ENCODE peak calls at places on chromosomes 16 and 17, in nine cellular contexts. One of them, this sample, is unnamed.

GRCh38 chr17:50961282-50962220 is 95.4 kb upstream of the TOB1 start:
- DNase-seq in transverse colon: no peak
- DNase-seq in uterus: no peak
- DNase-seq in colonic mucosa: no peak
- DNase-seq in fibroblast of lung: no peak
- DNase-seq in cardiac muscle cell: no peak
- DNase-seq in GM23338: no peak
- DNase-seq in breast epithelium: no peak
- DNase-seq in mucosa of descending colon: no peak
- DNase-seq in this sample: no peak

GRCh38 chr17:65918921-65919546 is 272.9 kb downstream of the CEP112 start:
- DNase-seq in mucosa of descending colon: no peak
- DNase-seq in breast epithelium: no peak
- DNase-seq in uterus: no peak
- DNase-seq in fibroblast of lung: no peak
- DNase-seq in cardiac muscle cell: peak; percentile 17
- DNase-seq in GM23338: peak; percentile 50
- DNase-seq in colonic mucosa: no peak
- DNase-seq in transverse colon: no peak
- DNase-seq in this sample: no peak

GRCh38 chr17:5241861-5242671 is 7.4 kb upstream of the SCIMP start:
- DNase-seq in breast epithelium: no peak
- DNase-seq in uterus: no peak
- DNase-seq in transverse colon: peak; percentile 27
- DNase-seq in colonic mucosa: peak; percentile 52
- DNase-seq in fibroblast of lung: no peak
- DNase-seq in mucosa of descending colon: peak; percentile 49
- DNase-seq in GM23338: no peak
- DNase-seq in cardiac muscle cell: no peak
- DNase-seq in this sample: peak; percentile 58

GRCh38 chr16:27434141-27435051 is 32.4 kb downstream of the IL21R start:
- DNase-seq in breast epithelium: peak; percentile 14
- DNase-seq in mucosa of descending colon: no peak
- DNase-seq in GM23338: no peak
- DNase-seq in colonic mucosa: peak; percentile 10
- DNase-seq in cardiac muscle cell: no peak
- DNase-seq in fibroblast of lung: no peak
- DNase-seq in transverse colon: no peak
- DNase-seq in uterus: peak; percentile 1
- DNase-seq in this sample: no peak

GRCh38 chr17:63275318-63275967 is 170.7 kb downstream of the CYB561 start:
- DNase-seq in cardiac muscle cell: peak; percentile 96
- DNase-seq in mucosa of descending colon: no peak
- DNase-seq in uterus: no peak
- DNase-seq in breast epithelium: no peak
- DNase-seq in fibroblast of lung: peak; percentile 99
- DNase-seq in transverse colon: no peak
- DNase-seq in GM23338: no peak
- DNase-seq in colonic mucosa: no peak
- DNase-seq in this sample: no peak

GRCh38 chr17:60392845-60393702 is 1.1 kb upstream of the USP32 start:
- DNase-seq in transverse colon: peak; percentile 59
- DNase-seq in uterus: peak; percentile 31
- DNase-seq in GM23338: peak; percentile 26
- DNase-seq in mucosa of descending colon: peak; percentile 83
- DNase-seq in cardiac muscle cell: peak; percentile 80
- DNase-seq in breast epithelium: peak; percentile 33
- DNase-seq in colonic mucosa: peak; percentile 74
- DNase-seq in fibroblast of lung: peak; percentile 73
- DNase-seq in this sample: peak; percentile 4

GRCh38 chr16:78684040-78684611 is 584.7 kb downstream of the WWOX start:
- DNase-seq in transverse colon: peak; percentile 28
- DNase-seq in GM23338: no peak
- DNase-seq in cardiac muscle cell: peak; percentile 97
- DNase-seq in fibroblast of lung: peak; percentile 93
- DNase-seq in breast epithelium: no peak
- DNase-seq in uterus: peak; percentile 85
- DNase-seq in mucosa of descending colon: no peak
- DNase-seq in colonic mucosa: peak; percentile 30
- DNase-seq in this sample: no peak

GRCh38 chr16:50613281-50613991 is 65.2 kb downstream of the NKD1 start:
- DNase-seq in cardiac muscle cell: peak; percentile 93
- DNase-seq in breast epithelium: no peak
- DNase-seq in transverse colon: no peak
- DNase-seq in mucosa of descending colon: peak; percentile 36
- DNase-seq in colonic mucosa: no peak
- DNase-seq in GM23338: no peak
- DNase-seq in fibroblast of lung: no peak
- DNase-seq in uterus: peak; percentile 80
- DNase-seq in this sample: no peak

GRCh38 chr16:56814537-56815432 is 50.2 kb upstream of the SLC12A3 start:
- DNase-seq in mucosa of descending colon: no peak
- DNase-seq in uterus: no peak
- DNase-seq in breast epithelium: peak; percentile 38
- DNase-seq in cardiac muscle cell: peak; percentile 17
- DNase-seq in fibroblast of lung: peak; percentile 56
- DNase-seq in transverse colon: no peak
- DNase-seq in GM23338: no peak
- DNase-seq in colonic mucosa: no peak
- DNase-seq in this sample: no peak

GRCh38 chr16:8866118-8866883 is 2.5 kb downstream of the CARHSP1 start:
- DNase-seq in breast epithelium: no peak
- DNase-seq in transverse colon: peak; percentile 54
- DNase-seq in colonic mucosa: peak; percentile 69
- DNase-seq in cardiac muscle cell: peak; percentile 77
- DNase-seq in mucosa of descending colon: peak; percentile 53
- DNase-seq in uterus: peak; percentile 59
- DNase-seq in GM23338: peak; percentile 97
- DNase-seq in fibroblast of lung: peak; percentile 31
- DNase-seq in this sample: no peak

GRCh38 chr17:77449908-77450741 is 309.4 kb downstream of the SEC14L1 start:
- DNase-seq in colonic mucosa: peak; percentile 87
- DNase-seq in transverse colon: peak; percentile 80
- DNase-seq in GM23338: peak; percentile 62
- DNase-seq in mucosa of descending colon: peak; percentile 81
- DNase-seq in breast epithelium: no peak
- DNase-seq in uterus: peak; percentile 90
- DNase-seq in fibroblast of lung: peak; percentile 57
- DNase-seq in cardiac muscle cell: peak; percentile 86
- DNase-seq in this sample: peak; percentile 50

GRCh38 chr16:78140818-78141466 is 41.5 kb downstream of the WWOX start:
- DNase-seq in uterus: no peak
- DNase-seq in breast epithelium: no peak
- DNase-seq in fibroblast of lung: no peak
- DNase-seq in mucosa of descending colon: no peak
- DNase-seq in cardiac muscle cell: no peak
- DNase-seq in colonic mucosa: no peak
- DNase-seq in transverse colon: no peak
- DNase-seq in GM23338: peak; percentile 7
- DNase-seq in this sample: no peak

GRCh38 chr17:38885728-38886642 is 16.1 kb downstream of the LASP1 start:
- DNase-seq in colonic mucosa: no peak
- DNase-seq in fibroblast of lung: peak; percentile 60
- DNase-seq in mucosa of descending colon: no peak
- DNase-seq in breast epithelium: no peak
- DNase-seq in cardiac muscle cell: peak; percentile 46
- DNase-seq in uterus: no peak
- DNase-seq in transverse colon: no peak
- DNase-seq in GM23338: peak; percentile 78
- DNase-seq in this sample: no peak
- H3K4me1 ChIP-seq in colonic mucosa: peaks cover 35% of the 10 kb centered on the region
- H3K4me1 ChIP-seq in fibroblast of lung: peaks cover 39% of the 10 kb centered on the region
- H3K4me1 ChIP-seq in mucosa of descending colon: peaks cover 60% of the 10 kb centered on the region
- H3K4me1 ChIP-seq in breast epithelium: no peaks in the 10 kb centered on the region
- H3K4me1 ChIP-seq in cardiac muscle cell: peaks cover 32% of the 10 kb centered on the region
- H3K4me1 ChIP-seq in uterus: peaks cover 31% of the 10 kb centered on the region
- H3K4me1 ChIP-seq in transverse colon: peaks cover 64% of the 10 kb centered on the region
- H3K4me1 ChIP-seq in GM23338: peaks cover 56% of the 10 kb centered on the region
- H3K4me1 ChIP-seq in this sample: peaks cover 86% of the 10 kb centered on the region

GRCh38 chr16:3186946-3187690 is 886 bp upstream of the OR1F1 start:
- DNase-seq in breast epithelium: no peak
- DNase-seq in cardiac muscle cell: no peak
- DNase-seq in mucosa of descending colon: no peak
- DNase-seq in fibroblast of lung: no peak
- DNase-seq in GM23338: no peak
- DNase-seq in transverse colon: no peak
- DNase-seq in colonic mucosa: no peak
- DNase-seq in uterus: no peak
- DNase-seq in this sample: no peak
- H3K4me3 ChIP-seq in breast epithelium: no peak overlapping the region
- H3K4me3 ChIP-seq in cardiac muscle cell: no peak overlapping the region
- H3K4me3 ChIP-seq in mucosa of descending colon: no peak overlapping the region
- H3K4me3 ChIP-seq in fibroblast of lung: no peak overlapping the region
- H3K4me3 ChIP-seq in GM23338: peak overlapping the region; percentile 99
- H3K4me3 ChIP-seq in transverse colon: no peak overlapping the region
- H3K4me3 ChIP-seq in colonic mucosa: no peak overlapping the region
- H3K4me3 ChIP-seq in uterus: no peak overlapping the region
- H3K4me3 ChIP-seq in this sample: no peak overlapping the region

GRCh38 chr16:67534420-67534819 is 5.8 kb downstream of the RIPOR1 start:
- DNase-seq in fibroblast of lung: no peak
- DNase-seq in colonic mucosa: no peak
- DNase-seq in mucosa of descending colon: no peak
- DNase-seq in uterus: no peak
- DNase-seq in cardiac muscle cell: no peak
- DNase-seq in GM23338: no peak
- DNase-seq in breast epithelium: no peak
- DNase-seq in transverse colon: no peak
- DNase-seq in this sample: no peak
- H3K4me1 ChIP-seq in fibroblast of lung: peaks cover 12% of the 10 kb centered on the region
- H3K4me1 ChIP-seq in colonic mucosa: peaks cover 19% of the 10 kb centered on the region
- H3K4me1 ChIP-seq in mucosa of descending colon: peaks cover 27% of the 10 kb centered on the region
- H3K4me1 ChIP-seq in uterus: peaks cover 25% of the 10 kb centered on the region
- H3K4me1 ChIP-seq in cardiac muscle cell: peaks cover 18% of the 10 kb centered on the region
- H3K4me1 ChIP-seq in GM23338: no peaks in the 10 kb centered on the region
- H3K4me1 ChIP-seq in breast epithelium: peaks cover 3% of the 10 kb centered on the region
- H3K4me1 ChIP-seq in transverse colon: peaks cover 34% of the 10 kb centered on the region
- H3K4me1 ChIP-seq in this sample: peaks cover 33% of the 10 kb centered on the region

DNA sequence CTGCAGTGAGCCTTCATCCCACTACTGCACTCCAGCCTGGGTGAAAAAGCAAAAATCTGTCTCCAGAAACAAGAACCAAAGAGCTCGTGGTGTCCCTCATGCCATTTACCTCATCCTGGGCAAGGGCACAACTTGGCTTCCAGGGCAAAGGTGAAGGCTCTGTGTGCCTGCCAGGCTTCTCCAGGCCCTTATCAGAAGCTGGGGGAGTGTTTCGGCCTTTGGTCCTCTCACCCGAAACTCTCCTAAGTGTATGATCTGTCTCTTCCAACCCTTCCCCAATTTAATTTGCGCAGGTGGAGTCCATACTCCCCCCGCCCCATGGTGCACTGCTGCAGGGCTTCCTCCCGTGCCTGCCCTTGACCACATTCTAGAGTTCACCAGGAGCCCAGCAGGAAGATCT is 1.1 kb downstream of the CES2 start:
- DNase-seq in uterus: no peak
- DNase-seq in GM23338: no peak
- DNase-seq in cardiac muscle cell: no peak
- DNase-seq in breast epithelium: no peak
- DNase-seq in transverse colon: peak; percentile 51
- DNase-seq in mucosa of descending colon: peak; percentile 51
- DNase-seq in colonic mucosa: peak; percentile 71
- DNase-seq in fibroblast of lung: no peak
- DNase-seq in this sample: no peak
- H3K4me3 ChIP-seq in uterus: no peak overlapping the region
- H3K4me3 ChIP-seq in GM23338: no peak overlapping the region
- H3K4me3 ChIP-seq in cardiac muscle cell: peak overlapping the region; percentile 62
- H3K4me3 ChIP-seq in breast epithelium: peak overlapping the region; percentile 89
- H3K4me3 ChIP-seq in transverse colon: peak overlapping the region; percentile 99
- H3K4me3 ChIP-seq in mucosa of descending colon: no peak overlapping the region
- H3K4me3 ChIP-seq in colonic mucosa: peak overlapping the region; percentile 94
- H3K4me3 ChIP-seq in fibroblast of lung: no peak overlapping the region
- H3K4me3 ChIP-seq in this sample: no peak overlapping the region

DNA sequence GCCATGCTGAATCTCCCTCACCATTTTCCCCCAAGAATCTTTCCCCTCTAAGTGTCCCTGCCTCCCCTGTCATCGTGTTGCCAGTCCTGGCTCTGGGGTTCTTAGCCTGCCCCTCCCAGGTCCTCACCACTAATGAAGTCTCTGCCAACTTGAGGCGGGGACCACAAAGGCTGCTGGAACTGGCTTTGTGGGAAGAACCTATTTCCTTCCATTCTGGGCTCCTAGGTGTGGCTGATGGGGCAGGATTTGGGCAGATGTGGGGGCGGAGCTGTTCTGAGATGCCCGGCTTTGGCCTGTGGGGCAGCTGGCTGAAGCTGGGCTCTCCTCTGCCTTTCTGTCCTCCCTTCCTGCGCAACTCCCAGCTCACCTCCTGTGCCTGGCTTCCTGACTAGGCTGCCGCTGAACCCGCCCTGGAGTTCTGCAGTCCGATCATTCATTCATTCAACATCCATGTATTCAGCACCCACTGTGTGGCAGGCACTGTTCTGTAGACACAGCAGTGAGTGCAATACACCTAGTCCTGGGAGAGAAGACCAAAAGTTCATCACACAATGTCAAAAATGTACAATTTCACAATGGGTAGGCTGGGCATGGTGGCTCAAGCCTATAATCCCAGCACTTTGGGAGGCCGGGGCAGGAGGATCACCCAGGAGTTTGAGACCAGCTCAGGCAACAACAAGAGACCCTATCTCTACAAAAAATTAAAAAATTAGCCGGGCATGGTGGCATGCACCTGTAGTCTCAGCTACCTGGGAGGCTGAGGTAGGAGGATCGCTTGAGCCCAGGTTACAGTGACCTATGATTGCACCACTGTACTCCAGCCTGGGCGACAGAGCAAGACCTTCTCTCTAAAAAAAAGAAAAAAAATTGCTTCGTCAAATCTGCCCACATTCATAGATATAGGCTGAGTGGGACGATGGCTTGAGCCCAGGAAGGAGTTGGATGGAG is 1.9 kb upstream of the SNN start:
- DNase-seq in GM23338: no peak
- DNase-seq in cardiac muscle cell: no peak
- DNase-seq in colonic mucosa: no peak
- DNase-seq in mucosa of descending colon: no peak
- DNase-seq in transverse colon: no peak
- DNase-seq in fibroblast of lung: no peak
- DNase-seq in uterus: no peak
- DNase-seq in breast epithelium: no peak
- DNase-seq in this sample: no peak
- H3K4me1 ChIP-seq in GM23338: peaks cover 23% of the 10 kb centered on the region
- H3K4me1 ChIP-seq in cardiac muscle cell: no peaks in the 10 kb centered on the region
- H3K4me1 ChIP-seq in colonic mucosa: no peaks in the 10 kb centered on the region
- H3K4me1 ChIP-seq in mucosa of descending colon: peaks cover 6% of the 10 kb centered on the region
- H3K4me1 ChIP-seq in transverse colon: peaks cover 17% of the 10 kb centered on the region
- H3K4me1 ChIP-seq in fibroblast of lung: peaks cover 2% of the 10 kb centered on the region
- H3K4me1 ChIP-seq in uterus: no peaks in the 10 kb centered on the region
- H3K4me1 ChIP-seq in breast epithelium: peaks cover 3% of the 10 kb centered on the region
- H3K4me1 ChIP-seq in this sample: peaks cover 55% of the 10 kb centered on the region

DNA sequence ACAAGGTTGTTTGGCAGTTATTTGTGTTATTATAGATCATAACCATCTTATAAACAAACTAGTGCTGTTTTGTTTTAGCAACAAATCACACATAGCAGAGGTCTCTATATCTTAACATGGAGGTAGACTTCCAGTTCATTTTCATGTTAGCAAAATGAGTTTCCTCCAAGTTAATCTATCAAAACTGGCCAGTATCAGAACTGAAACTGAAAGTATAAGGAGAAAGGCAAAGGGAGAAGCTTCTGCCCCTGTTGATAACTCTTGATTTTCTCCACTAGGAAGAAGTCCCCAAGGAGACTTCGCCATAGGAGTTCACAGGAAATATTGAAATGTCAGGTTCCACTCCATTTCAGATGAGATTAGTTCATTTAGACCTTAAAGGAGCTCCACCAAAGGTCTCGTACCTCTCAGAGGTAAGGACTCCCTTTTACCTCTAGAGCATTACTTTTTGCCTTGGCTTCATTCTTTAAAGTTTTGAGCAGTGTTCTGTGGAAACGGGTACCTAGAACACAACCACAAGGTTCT is 1.1 kb upstream of the OGFOD3 start:
- DNase-seq in breast epithelium: no peak
- DNase-seq in colonic mucosa: no peak
- DNase-seq in mucosa of descending colon: no peak
- DNase-seq in GM23338: no peak
- DNase-seq in transverse colon: no peak
- DNase-seq in cardiac muscle cell: no peak
- DNase-seq in fibroblast of lung: no peak
- DNase-seq in uterus: no peak
- DNase-seq in this sample: peak; percentile 17
- H3K4me3 ChIP-seq in breast epithelium: peak overlapping the region; percentile 98
- H3K4me3 ChIP-seq in colonic mucosa: peak overlapping the region; percentile 66
- H3K4me3 ChIP-seq in mucosa of descending colon: no peak overlapping the region
- H3K4me3 ChIP-seq in GM23338: peak overlapping the region; percentile 86
- H3K4me3 ChIP-seq in transverse colon: peak overlapping the region; percentile 75
- H3K4me3 ChIP-seq in cardiac muscle cell: no peak overlapping the region
- H3K4me3 ChIP-seq in fibroblast of lung: peak overlapping the region; percentile 93
- H3K4me3 ChIP-seq in uterus: no peak overlapping the region
- H3K4me3 ChIP-seq in this sample: peak overlapping the region; percentile 93

This sample was measured in CD4-positive, CD25-positive, alpha-beta regulatory T cell.